ENCODE peak calls at places on chromosomes 7 and 10, in nine cellular contexts. U is stimulated activated CD4-positive, alpha-beta T cell treated with anti-CD3 and anti-CD28 coated beads, Interleukin-15, amount 100 ng/mL, for 1 hour; E is HCT116; L is OCI-LY7; B is heart right ventricle; C is amniotic stem cell; J is NCI-H2081; V is NCI-H1048; Z is smooth muscle cell of the brain vasculature. I is an unnamed sample.

GRCh38 chr7:604038-604883 is 84.6 kb upstream of the PDGFA start:
- DNase-seq in U (peak), E (no peak), L (no peak), B (peak), C (peak), J (no peak), V (no peak), Z (peak), I (peak)

GRCh38 chr7:43112941-43113621 is 634 bp downstream of the HECW1 start:
- DNase-seq in U (no peak), E (no peak), L (no peak), B (no peak), C (peak), J (no peak), V (no peak), Z (peak), I (peak)

GRCh38 chr7:111029141-111029572 is 61.8 kb upstream of the LRRN3 start:
- DNase-seq in U (no peak), E (no peak), L (no peak), B (no peak), C (no peak), J (no peak), V (no peak), Z (no peak), I (no peak)

GRCh38 chr7:37826825-37827224 is 21.6 kb upstream of the NME8 start:
- DNase-seq in U (no peak), E (no peak), L (no peak), B (no peak), C (no peak), J (no peak), V (no peak), Z (no peak), I (no peak)

GRCh38 chr7:139505563-139505962 is 17.9 kb upstream of the CLEC2L start:
- DNase-seq in U (no peak), E (peak), L (peak), B (no peak), C (no peak), J (no peak), V (no peak), Z (no peak), I (no peak)

GRCh38 chr7:83326223-83326622 is 163.5 kb upstream of the PCLO start:
- DNase-seq in U (no peak), E (no peak), L (no peak), B (no peak), C (no peak), J (no peak), V (no peak), Z (no peak), I (no peak)

GRCh38 chr10:126917375-126917774 is 12.1 kb downstream of the DOCK1 start:
- DNase-seq in U (no peak), E (no peak), L (no peak), B (peak), C (no peak), J (no peak), V (no peak), Z (no peak), I (no peak)

GRCh38 chr10:3806603-3807002 is 21.6 kb upstream of the KLF6 start:
- DNase-seq in U (no peak), E (no peak), L (peak), B (no peak), C (peak), J (peak), V (no peak), Z (no peak), I (no peak)

GRCh38 chr10:115762029-115762428 is 511.0 kb downstream of the GFRA1 start:
- DNase-seq in U (no peak), E (no peak), L (no peak), B (no peak), C (no peak), J (no peak), V (no peak), Z (no peak), I (no peak)

GRCh38 chr10:3068201-3068967 is 1.0 kb downstream of the PFKP start:
- DNase-seq in U (peak), E (no peak), L (peak), B (peak), C (peak), J (peak), V (peak), Z (no peak), I (peak)

GRCh38 chr10:72808001-72808400 is 85.5 kb upstream of the OIT3 start:
- DNase-seq in U (no peak), E (no peak), L (no peak), B (no peak), C (no peak), J (peak), V (no peak), Z (no peak), I (no peak)

GRCh38 chr10:22824984-22825383 is 102.9 kb upstream of the ARMC3 start:
- DNase-seq in U (no peak), E (peak), L (no peak), B (no peak), C (no peak), J (no peak), V (no peak), Z (no peak), I (no peak)

GRCh38 chr7:80257751-80258150 is 123.1 kb downstream of the GNAI1 start:
- DNase-seq in U (no peak), E (no peak), L (no peak), B (no peak), C (no peak), J (no peak), V (no peak), Z (no peak), I (no peak)

GRCh38 chr10:11881477-11882417 is 58.6 kb downstream of the PROSER2 start:
- DNase-seq in U (no peak), E (peak), L (peak), B (no peak), C (no peak), J (no peak), V (no peak), Z (no peak), I (no peak)

GRCh38 chr7:13077466-13077865 is 390.0 kb downstream of the ARL4A start:
- DNase-seq in U (no peak), E (no peak), L (no peak), B (no peak), C (no peak), J (no peak), V (no peak), Z (no peak), I (no peak)

GRCh38 chr10:133474833-133475734 is 21.3 kb downstream of the SCART1 start:
- DNase-seq in U (no peak), E (no peak), L (no peak), B (no peak), C (no peak), J (no peak), V (no peak), Z (no peak), I (no peak)

GRCh38 chr7:142964502-142965246 is 2.5 kb upstream of the KEL start:
- DNase-seq in U (no peak), E (no peak), L (no peak), B (no peak), C (no peak), J (no peak), V (no peak), Z (no peak), I (no peak)

GRCh38 chr10:49153115-49153514 is 19.3 kb upstream of the FAM170B start:
- DNase-seq in U (no peak), E (no peak), L (no peak), B (no peak), C (no peak), J (no peak), V (no peak), Z (no peak), I (no peak)

GRCh38 chr10:101001225-101002035 is 1.8 kb downstream of the LZTS2 start:
- DNase-seq in U (no peak), E (no peak), L (no peak), B (peak), C (peak), J (no peak), V (no peak), Z (no peak), I (peak)

GRCh38 chr7:151426906-151427704 is 12.8 kb downstream of the CRYGN start:
- DNase-seq in U (no peak), E (no peak), L (no peak), B (no peak), C (no peak), J (no peak), V (no peak), Z (no peak), I (no peak)

GRCh38 chr10:110781139-110781538 is 90.6 kb upstream of the PDCD4 start:
- DNase-seq in U (no peak), E (no peak), L (no peak), B (no peak), C (no peak), J (no peak), V (no peak), Z (no peak), I (no peak)

GRCh38 chr7:117071597-117071996 is 118.3 kb downstream of the ST7 start:
- DNase-seq in U (no peak), E (no peak), L (no peak), B (no peak), C (no peak), J (peak), V (no peak), Z (no peak), I (no peak)

GRCh38 chr10:84659497-84660276 is 331.3 kb downstream of the CCSER2 start:
- DNase-seq in U (no peak), E (no peak), L (no peak), B (no peak), C (no peak), J (no peak), V (no peak), Z (no peak), I (no peak)

GRCh38 chr7:145986248-145986874 is 130.2 kb upstream of the CNTNAP2 start:
- DNase-seq in U (no peak), E (no peak), L (no peak), B (no peak), C (no peak), J (no peak), V (no peak), Z (no peak), I (no peak)

GRCh38 chr10:21022821-21023220 is 125.7 kb upstream of the NEBL start:
- DNase-seq in U (no peak), E (no peak), L (no peak), B (no peak), C (no peak), J (no peak), V (no peak), Z (no peak), I (no peak)

GRCh38 chr7:132966731-132967130 is 115.2 kb downstream of the CHCHD3 start:
- DNase-seq in U (no peak), E (no peak), L (no peak), B (no peak), C (no peak), J (no peak), V (no peak), Z (no peak), I (no peak)

GRCh38 chr7:54343511-54343910 is 198.7 kb upstream of the VSTM2A start:
- DNase-seq in U (no peak), E (no peak), L (no peak), B (no peak), C (no peak), J (no peak), V (no peak), Z (no peak), I (no peak)

GRCh38 chr7:29274156-29275017 is 79.8 kb downstream of the CHN2 start:
- DNase-seq in U (no peak), E (no peak), L (no peak), B (no peak), C (no peak), J (peak), V (no peak), Z (no peak), I (no peak)

GRCh38 chr7:138871691-138872090 is 73.7 kb upstream of the ATP6V0A4 start:
- DNase-seq in U (no peak), E (no peak), L (no peak), B (no peak), C (no peak), J (no peak), V (no peak), Z (no peak), I (no peak)

GRCh38 chr10:6621536-6621935 is 41.5 kb upstream of the PRKCQ start:
- DNase-seq in U (no peak), E (no peak), L (no peak), B (no peak), C (no peak), J (no peak), V (no peak), Z (no peak), I (no peak)

GRCh38 chr10:19098803-19099202 is 50.2 kb downstream of the MALRD1 start:
- DNase-seq in U (no peak), E (no peak), L (no peak), B (no peak), C (no peak), J (no peak), V (no peak), Z (no peak), I (no peak)

GRCh38 chr10:99459217-99459616 is 28.8 kb upstream of the GOT1 start:
- DNase-seq in U (no peak), E (no peak), L (no peak), B (no peak), C (no peak), J (no peak), V (no peak), Z (no peak), I (no peak)

GRCh38 chr7:134315679-134316538 is 821 bp downstream of the SLC35B4 start:
- DNase-seq in U (no peak), E (no peak), L (peak), B (no peak), C (no peak), J (peak), V (no peak), Z (no peak), I (no peak)

GRCh38 chr7:136325578-136325977 is 348.4 kb upstream of the MTPN start:
- DNase-seq in U (no peak), E (no peak), L (no peak), B (no peak), C (no peak), J (no peak), V (no peak), Z (no peak), I (no peak)

GRCh38 chr7:98078197-98078870 is 28.3 kb upstream of the LMTK2 start:
- DNase-seq in U (no peak), E (no peak), L (no peak), B (no peak), C (no peak), J (peak), V (no peak), Z (no peak), I (no peak)

I was measured in left ventricle myocardium superior.